ENCODE peak calls at places on chromosome 20, in four cellular contexts. One of them, this sample, is unnamed.

GRCh38 chr20:41436679-41437078 is 70.1 kb upstream of the EMILIN3 start:
- DNase-seq in transverse colon: no peak
- DNase-seq in stomach: no peak
- DNase-seq in ovary: no peak
- DNase-seq in this sample: no peak

GRCh38 chr20:36856691-36857635 is 19.0 kb upstream of the TLDC2 start:
- DNase-seq in transverse colon: no peak
- DNase-seq in stomach: no peak
- DNase-seq in ovary: no peak
- DNase-seq in this sample: no peak

GRCh38 chr20:19814241-19814640 is 56.2 kb downstream of the RIN2 start:
- DNase-seq in ovary: no peak
- DNase-seq in stomach: no peak
- DNase-seq in transverse colon: no peak
- DNase-seq in this sample: no peak

GRCh38 chr20:10855031-10855430 is 181.2 kb upstream of the JAG1 start:
- DNase-seq in transverse colon: no peak
- DNase-seq in ovary: no peak
- DNase-seq in stomach: no peak
- DNase-seq in this sample: no peak

GRCh38 chr20:53910312-53911002 is 159.9 kb downstream of the BCAS1 start:
- DNase-seq in stomach: no peak
- DNase-seq in ovary: no peak
- DNase-seq in transverse colon: peak
- DNase-seq in this sample: no peak

GRCh38 chr20:1987826-1988225 is 6.0 kb downstream of the PDYN start:
- DNase-seq in stomach: no peak
- DNase-seq in transverse colon: no peak
- DNase-seq in ovary: no peak
- DNase-seq in this sample: no peak

GRCh38 chr20:59145926-59146800 is 17.5 kb upstream of the ZNF831 start:
- DNase-seq in transverse colon: no peak
- DNase-seq in stomach: no peak
- DNase-seq in ovary: no peak
- DNase-seq in this sample: no peak

GRCh38 chr20:12925214-12925755 is 83.5 kb upstream of the SPTLC3 start:
- DNase-seq in stomach: peak
- DNase-seq in transverse colon: peak
- DNase-seq in ovary: peak
- DNase-seq in this sample: peak

GRCh38 chr20:41393705-41394066 is 27.1 kb upstream of the EMILIN3 start:
- DNase-seq in stomach: no peak
- DNase-seq in ovary: peak
- DNase-seq in transverse colon: no peak
- DNase-seq in this sample: no peak

GRCh38 chr20:55918471-55918870 is 86.8 kb downstream of the CBLN4 start:
- DNase-seq in transverse colon: no peak
- DNase-seq in ovary: no peak
- DNase-seq in stomach: no peak
- DNase-seq in this sample: no peak

GRCh38 chr20:59779656-59780380 is 153.6 kb downstream of the SYCP2 start:
- DNase-seq in stomach: peak
- DNase-seq in ovary: no peak
- DNase-seq in transverse colon: no peak
- DNase-seq in this sample: no peak

GRCh38 chr20:52923123-52923543 is 49.0 kb upstream of the TSHZ2 start:
- DNase-seq in ovary: no peak
- DNase-seq in stomach: no peak
- DNase-seq in transverse colon: no peak
- DNase-seq in this sample: no peak

DNA sequence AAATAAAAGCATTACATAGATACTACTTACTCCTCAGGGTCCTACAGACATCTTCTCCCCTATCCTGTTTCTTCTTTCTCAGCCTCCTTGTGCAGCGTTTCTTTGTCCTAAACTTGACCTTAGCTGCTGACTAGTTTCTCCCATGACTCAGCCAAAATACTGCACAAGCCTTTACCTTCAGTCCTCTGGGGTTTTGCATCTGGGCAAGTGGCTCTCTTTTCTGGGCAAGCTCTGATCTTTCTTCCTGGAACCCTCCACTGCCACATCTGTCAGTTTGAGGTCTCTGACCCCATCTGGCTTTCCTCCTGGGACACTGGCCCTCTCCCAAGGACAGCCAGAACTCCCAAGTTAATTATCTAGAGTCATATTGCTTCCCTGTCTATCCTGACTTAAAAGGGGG is 838.4 kb downstream of the DHX35 start:
- DNase-seq in transverse colon: no peak
- DNase-seq in ovary: no peak
- DNase-seq in stomach: no peak
- DNase-seq in this sample: no peak
- TF ChIP-seq EP300 in transverse colon: peak
- TF ChIP-seq EP300 in ovary: no peak
- TF ChIP-seq EP300 in stomach: no peak
- TF ChIP-seq EP300 in this sample: no peak

DNA sequence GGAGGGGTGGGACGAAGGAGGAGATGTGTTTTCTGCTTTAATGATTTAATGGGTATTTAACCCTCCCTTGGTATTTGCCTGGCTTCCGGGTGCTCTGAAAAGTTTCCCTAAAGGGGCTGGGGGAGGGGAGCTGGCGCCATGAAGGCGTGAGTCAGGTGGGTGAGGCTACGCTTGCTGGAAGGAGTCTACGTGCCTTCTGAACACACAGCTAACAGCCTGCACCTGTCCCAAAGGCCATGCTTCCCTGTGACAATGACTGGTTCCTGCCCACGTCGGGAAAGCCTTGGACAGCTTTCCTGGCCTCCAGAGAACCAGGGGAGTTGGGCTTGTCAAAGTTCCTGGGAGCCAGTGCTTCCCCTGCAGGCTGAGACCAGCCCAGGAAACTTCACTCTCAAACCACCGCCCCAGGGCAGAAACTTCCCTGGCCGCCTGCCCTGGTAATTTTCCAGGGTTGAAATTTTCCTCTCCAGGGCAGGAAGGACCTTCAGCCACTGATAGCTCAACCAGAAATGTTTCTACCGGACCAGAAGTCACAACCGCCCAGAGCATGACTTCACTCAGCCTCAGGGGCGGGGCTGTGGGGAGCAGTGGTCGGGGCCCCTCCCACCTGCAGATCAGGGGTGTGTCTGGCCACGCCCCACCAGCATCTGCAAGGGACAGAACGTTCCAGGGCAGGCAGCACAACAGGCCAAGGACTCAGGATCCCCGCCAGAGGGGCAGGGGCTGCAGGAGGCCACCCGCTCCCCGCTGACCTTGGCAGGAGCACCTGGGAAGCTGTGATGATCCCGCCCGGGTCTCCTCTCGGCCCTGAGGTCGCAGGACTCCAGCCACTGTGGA is 18.6 kb upstream of the SLCO4A1 start:
- DNase-seq in transverse colon: peak
- DNase-seq in ovary: peak
- DNase-seq in stomach: peak
- DNase-seq in this sample: peak
- TF ChIP-seq EP300 in transverse colon: peak
- TF ChIP-seq EP300 in ovary: peak
- TF ChIP-seq EP300 in stomach: peak
- TF ChIP-seq EP300 in this sample: no peak

DNA sequence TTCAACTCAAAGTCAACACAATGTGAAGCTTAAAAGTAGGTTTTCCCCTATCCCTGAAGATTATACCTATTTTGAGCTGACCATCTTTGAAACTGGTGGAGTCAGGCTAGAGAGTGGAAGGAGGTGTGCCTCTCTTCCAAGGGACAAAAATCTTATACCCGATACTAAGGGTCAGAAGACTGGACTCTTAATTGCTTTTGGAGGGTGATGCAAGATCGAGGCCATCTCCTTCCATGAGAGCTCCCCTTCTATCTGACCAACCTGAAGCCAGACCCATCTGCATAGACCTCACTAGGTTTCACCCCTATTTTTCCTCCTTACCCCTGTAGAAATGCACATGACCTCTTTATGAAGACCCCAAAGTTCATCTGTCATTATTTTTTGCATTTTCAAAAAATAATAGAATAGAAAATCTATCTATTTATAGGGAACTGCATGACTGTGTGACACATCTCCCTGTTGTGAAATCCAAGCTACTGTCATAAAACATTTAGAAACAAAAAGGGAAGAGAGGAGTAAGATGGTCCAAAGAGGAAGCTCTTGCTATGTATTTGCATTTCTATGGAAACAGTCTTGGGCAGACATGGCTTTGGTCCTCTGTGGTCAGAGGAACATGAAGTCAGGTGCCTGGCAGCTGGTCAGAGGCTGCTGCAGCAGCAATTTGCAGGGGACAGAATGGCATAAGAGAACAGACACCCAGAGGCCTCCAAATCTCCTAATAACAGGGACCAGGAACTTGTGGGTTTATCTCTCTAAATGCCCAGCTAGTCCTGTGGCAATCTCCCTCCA is 349.2 kb downstream of the MAFB start:
- DNase-seq in transverse colon: peak
- DNase-seq in stomach: no peak
- DNase-seq in ovary: no peak
- DNase-seq in this sample: no peak
- TF ChIP-seq EP300 in transverse colon: no peak
- TF ChIP-seq EP300 in stomach: no peak
- TF ChIP-seq EP300 in ovary: no peak
- TF ChIP-seq EP300 in this sample: no peak

GRCh38 chr20:45436732-45437485 is 21.0 kb downstream of the PIGT start:
- DNase-seq in transverse colon: peak
- DNase-seq in stomach: peak
- DNase-seq in ovary: peak
- DNase-seq in this sample: peak
- TF ChIP-seq EP300 in transverse colon: no peak
- TF ChIP-seq EP300 in stomach: no peak
- TF ChIP-seq EP300 in ovary: no peak
- TF ChIP-seq EP300 in this sample: peak

GRCh38 chr20:4971064-4971463 is 30.2 kb downstream of the SLC23A2 start:
- DNase-seq in ovary: no peak
- DNase-seq in transverse colon: no peak
- DNase-seq in stomach: no peak
- DNase-seq in this sample: no peak

GRCh38 chr20:4978050-4978918 is 23.0 kb downstream of the SLC23A2 start:
- DNase-seq in stomach: no peak
- DNase-seq in transverse colon: no peak
- DNase-seq in ovary: no peak
- DNase-seq in this sample: no peak

GRCh38 chr20:4972506-4973251 is 28.6 kb downstream of the SLC23A2 start:
- DNase-seq in ovary: no peak
- DNase-seq in stomach: no peak
- DNase-seq in transverse colon: no peak
- DNase-seq in this sample: no peak

GRCh38 chr20:4967752-4968477 is 33.4 kb downstream of the SLC23A2 start:
- DNase-seq in ovary: no peak
- DNase-seq in transverse colon: no peak
- DNase-seq in stomach: no peak
- DNase-seq in this sample: no peak

GRCh38 chr20:4973330-4974097 is 27.8 kb downstream of the SLC23A2 start:
- DNase-seq in stomach: peak
- DNase-seq in ovary: peak
- DNase-seq in transverse colon: peak
- DNase-seq in this sample: no peak
- TF ChIP-seq EP300 in stomach: no peak
- TF ChIP-seq EP300 in ovary: no peak
- TF ChIP-seq EP300 in transverse colon: no peak
- TF ChIP-seq EP300 in this sample: no peak

DNA sequence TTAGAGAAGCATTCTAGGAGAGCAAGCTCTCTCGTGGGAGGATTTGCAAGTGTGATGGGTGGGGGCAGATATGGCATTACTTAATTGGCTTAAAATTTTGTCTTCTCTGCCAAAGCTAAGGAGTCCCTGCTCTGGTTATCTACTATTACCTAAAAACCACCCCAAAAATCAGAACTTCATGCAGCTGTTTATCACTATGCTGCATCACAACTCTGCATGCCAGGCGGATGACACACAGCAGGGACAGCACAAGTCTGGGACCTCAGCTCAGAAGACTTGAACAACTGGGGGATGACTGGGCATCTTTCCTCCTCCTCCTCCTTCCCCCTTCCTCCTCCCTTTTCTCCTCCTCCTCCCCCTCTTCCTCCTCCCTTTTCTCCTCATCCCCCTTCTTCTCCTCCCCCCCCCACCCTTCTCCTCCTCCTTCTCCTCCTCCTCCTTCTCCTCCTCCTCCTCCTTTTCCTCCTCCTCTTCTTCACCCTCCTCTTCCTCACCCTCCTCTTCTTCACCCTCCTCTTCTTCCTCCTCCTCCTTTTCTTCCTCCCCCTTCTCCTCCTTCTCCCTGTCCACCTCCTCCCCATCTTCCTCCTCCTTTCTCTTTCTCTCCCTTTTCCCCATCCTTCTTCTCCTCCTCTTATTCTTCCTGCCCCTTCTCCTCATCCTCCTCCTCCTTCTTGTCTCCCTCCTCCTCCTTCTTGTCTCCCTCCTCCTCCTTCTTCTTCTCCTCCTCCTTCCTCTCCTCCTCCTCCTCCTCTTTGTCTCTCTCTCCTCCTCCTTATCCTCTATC is 218.6 kb upstream of the PMEPA1 start:
- DNase-seq in ovary: no peak
- DNase-seq in stomach: no peak
- DNase-seq in transverse colon: no peak
- DNase-seq in this sample: no peak
- TF ChIP-seq EP300 in ovary: no peak
- TF ChIP-seq EP300 in stomach: no peak
- TF ChIP-seq EP300 in transverse colon: no peak
- TF ChIP-seq EP300 in this sample: no peak

GRCh38 chr20:57582432-57583288 is 21.8 kb downstream of the PCK1 start:
- DNase-seq in stomach: peak
- DNase-seq in ovary: peak
- DNase-seq in transverse colon: no peak
- DNase-seq in this sample: peak
- TF ChIP-seq EP300 in stomach: peak
- TF ChIP-seq EP300 in ovary: no peak
- TF ChIP-seq EP300 in transverse colon: peak
- TF ChIP-seq EP300 in this sample: no peak

GRCh38 chr20:49608752-49609670 is 41.1 kb upstream of the PTGIS start:
- DNase-seq in stomach: peak
- DNase-seq in transverse colon: peak
- DNase-seq in ovary: peak
- DNase-seq in this sample: peak

GRCh38 chr20:49614338-49615050 is 46.6 kb upstream of the PTGIS start:
- DNase-seq in transverse colon: no peak
- DNase-seq in stomach: no peak
- DNase-seq in ovary: no peak
- DNase-seq in this sample: no peak

GRCh38 chr20:49612127-49612738 is 44.3 kb upstream of the PTGIS start:
- DNase-seq in ovary: no peak
- DNase-seq in stomach: peak
- DNase-seq in transverse colon: peak
- DNase-seq in this sample: no peak

GRCh38 chr20:49607568-49607967 is 39.6 kb upstream of the PTGIS start:
- DNase-seq in transverse colon: no peak
- DNase-seq in ovary: no peak
- DNase-seq in stomach: no peak
- DNase-seq in this sample: no peak

GRCh38 chr20:49610701-49611538 is 43.0 kb upstream of the PTGIS start:
- DNase-seq in stomach: peak
- DNase-seq in transverse colon: peak
- DNase-seq in ovary: peak
- DNase-seq in this sample: peak
- TF ChIP-seq EP300 in stomach: no peak
- TF ChIP-seq EP300 in transverse colon: no peak
- TF ChIP-seq EP300 in ovary: no peak
- TF ChIP-seq EP300 in this sample: no peak

This sample was measured in K562.